ENCODE peak calls at places on chromosomes 11 and 22, in four cellular contexts. O, Q, G and K are unnamed samples.

GRCh38 chr22:49329636-49330035 is 498.0 kb downstream of the BRD1 start:
- DNase-seq in G (no peak), O (no peak), Q (no peak), K (no peak)

GRCh38 chr11:32840587-32840986 is 10.9 kb downstream of the PRRG4 start:
- DNase-seq in Q (no peak), O (no peak), G (no peak), K (no peak)

GRCh38 chr22:38220163-38220562 is 18.4 kb downstream of the MAFF start:
- DNase-seq in G (no peak), Q (no peak), O (no peak), K (no peak)

GRCh38 chr22:26671317-26672059 is 14.1 kb downstream of the MIAT start:
- DNase-seq in G (no peak), Q (no peak), O (no peak), K (no peak)

GRCh38 chr11:128151338-128151737 is 436.0 kb downstream of the ETS1 start:
- DNase-seq in Q (no peak), G (no peak), O (no peak), K (no peak)

GRCh38 chr22:38707346-38707745 is 1.6 kb downstream of the GTPBP1 start:
- DNase-seq in O (no peak), G (no peak), Q (no peak), K (no peak)

GRCh38 chr22:48403521-48403921 is 1424.2 kb downstream of the BRD1 start:
- DNase-seq in O (no peak), G (no peak), Q (no peak), K (no peak)

GRCh38 chr11:27649800-27650199 is 50.5 kb downstream of the BDNF start:
- DNase-seq in Q (no peak), G (no peak), O (no peak), K (no peak)

GRCh38 chr11:32006799-32007388 is 84.0 kb upstream of the RCN1 start:
- DNase-seq in G (no peak), Q (peak), O (no peak), K (no peak)